ENCODE peak calls at places on chromosomes 7 and 10, in four cellular contexts. E is lower lobe of right lung, F is ELF-1, M is iris pigment epithelial cell. D is an unnamed sample.

GRCh38 chr7:128697301-128697905 is 25.3 kb downstream of the GARIN1A start:
- DNase-seq in E (peak; percentile 69), F (peak; percentile 90), M (peak; percentile 84), D (peak; percentile 66)

GRCh38 chr10:98446121-98446655 is 547 bp downstream of the HPS1 start:
- DNase-seq in E (peak; percentile 73), F (peak; percentile 30), M (peak; percentile 40), D (peak; percentile 58)

GRCh38 chr10:31358688-31359330 is 39.8 kb downstream of the ZEB1 start:
- DNase-seq in E (no peak), F (no peak), M (peak; percentile 70), D (no peak)

GRCh38 chr10:76626406-76626805 is 1011.2 kb downstream of the KCNMA1 start:
- DNase-seq in E (no peak), F (no peak), M (no peak), D (no peak)

GRCh38 chr7:66099232-66099550 is 15.5 kb upstream of the CRCP start:
- DNase-seq in E (no peak), F (no peak), M (no peak), D (no peak)

GRCh38 chr10:112335866-112336265 is 38.0 kb upstream of the ACSL5 start:
- DNase-seq in E (no peak), F (no peak), M (no peak), D (no peak)

GRCh38 chr7:24727165-24728120 is 29.8 kb downstream of the GSDME start:
- DNase-seq in E (no peak), F (no peak), M (peak; percentile 21), D (no peak)

GRCh38 chr7:103668538-103668937 is 222.5 kb upstream of the SLC26A5 start:
- DNase-seq in E (no peak), F (no peak), M (no peak), D (no peak)

GRCh38 chr7:123012435-123012834 is 16.9 kb upstream of the TAS2R16 start:
- DNase-seq in E (no peak), F (no peak), M (no peak), D (no peak)

GRCh38 chr7:92456241-92456640 is 9.0 kb downstream of the GATAD1 start:
- DNase-seq in E (no peak), F (no peak), M (peak; percentile 7), D (no peak)

GRCh38 chr7:129295015-129295423 is 70.2 kb downstream of the AHCYL2 start:
- DNase-seq in E (no peak), F (no peak), M (peak; percentile 84), D (no peak)

GRCh38 chr10:77504196-77504869 is 133.3 kb downstream of the KCNMA1 start:
- DNase-seq in E (no peak), F (no peak), M (peak; percentile 77), D (no peak)

GRCh38 chr10:72735288-72735926 is 43.5 kb downstream of the MCU start:
- DNase-seq in E (no peak), F (no peak), M (no peak), D (no peak)

GRCh38 chr7:133863362-133864061 is 263.6 kb upstream of the LRGUK start:
- DNase-seq in E (no peak), F (no peak), M (no peak), D (no peak)

GRCh38 chr7:151665363-151665762 is 145.7 kb upstream of the RHEB start:
- DNase-seq in E (no peak), F (no peak), M (peak; percentile 95), D (no peak)

GRCh38 chr7:90618880-90619279 is 22.8 kb downstream of the CDK14 start:
- DNase-seq in E (no peak), F (no peak), M (no peak), D (no peak)

GRCh38 chr10:16854623-16855022 is 37.4 kb upstream of the RSU1 start:
- DNase-seq in E (no peak), F (no peak), M (peak; percentile 67), D (no peak)